ENCODE peak calls at places on chromosomes 3 and 15, in five cellular contexts. One of them, this sample, is unnamed.

GRCh38 chr15:91561371-91562100 is 292.0 kb upstream of the SLCO3A1 start:
- DNase-seq in adrenal gland: peak; percentile 19
- DNase-seq in ovary: no peak
- DNase-seq in cardiac muscle cell: no peak
- DNase-seq in Peyer's patch: no peak
- DNase-seq in this sample: no peak

GRCh38 chr3:59052803-59053411 is 3.1 kb upstream of the CFAP20DC start:
- DNase-seq in ovary: no peak
- DNase-seq in cardiac muscle cell: peak; percentile 12
- DNase-seq in Peyer's patch: no peak
- DNase-seq in adrenal gland: no peak
- DNase-seq in this sample: no peak

GRCh38 chr3:136120373-136121348 is 75.5 kb downstream of the MSL2 start:
- DNase-seq in Peyer's patch: no peak
- DNase-seq in ovary: no peak
- DNase-seq in adrenal gland: no peak
- DNase-seq in cardiac muscle cell: no peak
- DNase-seq in this sample: no peak

GRCh38 chr3:43953814-43954241 is 263.1 kb downstream of the ABHD5 start:
- DNase-seq in adrenal gland: peak; percentile 63
- DNase-seq in Peyer's patch: peak; percentile 71
- DNase-seq in ovary: no peak
- DNase-seq in cardiac muscle cell: no peak
- DNase-seq in this sample: no peak

GRCh38 chr3:43995078-43995928 is 246.4 kb upstream of the TOPAZ1 start:
- DNase-seq in Peyer's patch: peak; percentile 56
- DNase-seq in ovary: no peak
- DNase-seq in adrenal gland: no peak
- DNase-seq in cardiac muscle cell: peak; percentile 41
- DNase-seq in this sample: no peak

GRCh38 chr3:11642455-11643162 is 1.1 kb downstream of the VGLL4 start:
- DNase-seq in cardiac muscle cell: peak; percentile 55
- DNase-seq in Peyer's patch: peak; percentile 84
- DNase-seq in adrenal gland: peak; percentile 85
- DNase-seq in ovary: peak; percentile 85
- DNase-seq in this sample: peak; percentile 63

GRCh38 chr15:27617013-27617412 is 482.1 kb downstream of the OCA2 start:
- DNase-seq in ovary: no peak
- DNase-seq in Peyer's patch: no peak
- DNase-seq in adrenal gland: no peak
- DNase-seq in cardiac muscle cell: no peak
- DNase-seq in this sample: no peak

GRCh38 chr3:48989796-48990635 is at the start of gene P4HTM:
- DNase-seq in Peyer's patch: peak; percentile 92
- DNase-seq in cardiac muscle cell: peak; percentile 77
- DNase-seq in ovary: peak; percentile 95
- DNase-seq in adrenal gland: peak; percentile 90
- DNase-seq in this sample: peak; percentile 85

GRCh38 chr15:22939051-22939450 is 41.1 kb downstream of the CYFIP1 start:
- DNase-seq in adrenal gland: no peak
- DNase-seq in Peyer's patch: no peak
- DNase-seq in ovary: no peak
- DNase-seq in cardiac muscle cell: no peak
- DNase-seq in this sample: no peak

GRCh38 chr3:63625161-63625560 is 27.3 kb upstream of the SNTN start:
- DNase-seq in cardiac muscle cell: peak; percentile 59
- DNase-seq in Peyer's patch: no peak
- DNase-seq in ovary: no peak
- DNase-seq in adrenal gland: no peak
- DNase-seq in this sample: no peak

GRCh38 chr3:78496458-78496857 is 1271.3 kb downstream of the ROBO1 start:
- DNase-seq in ovary: no peak
- DNase-seq in cardiac muscle cell: no peak
- DNase-seq in Peyer's patch: no peak
- DNase-seq in adrenal gland: no peak
- DNase-seq in this sample: no peak

GRCh38 chr3:65444448-65444815 is 594.3 kb downstream of the MAGI1 start:
- DNase-seq in ovary: no peak
- DNase-seq in cardiac muscle cell: no peak
- DNase-seq in adrenal gland: no peak
- DNase-seq in Peyer's patch: no peak
- DNase-seq in this sample: no peak

GRCh38 chr15:34364041-34364440 is 3.0 kb downstream of the LPCAT4 start:
- DNase-seq in adrenal gland: no peak
- DNase-seq in ovary: no peak
- DNase-seq in Peyer's patch: no peak
- DNase-seq in cardiac muscle cell: no peak
- DNase-seq in this sample: no peak

GRCh38 chr15:33467816-33468163 is 157.0 kb downstream of the RYR3 start:
- DNase-seq in Peyer's patch: no peak
- DNase-seq in ovary: no peak
- DNase-seq in cardiac muscle cell: no peak
- DNase-seq in adrenal gland: no peak
- DNase-seq in this sample: no peak

GRCh38 chr3:166743463-166744134 is 636.5 kb downstream of the ZBBX start:
- DNase-seq in adrenal gland: no peak
- DNase-seq in Peyer's patch: no peak
- DNase-seq in ovary: no peak
- DNase-seq in cardiac muscle cell: peak; percentile 8
- DNase-seq in this sample: no peak

GRCh38 chr3:10164546-10165393 is at the start of gene IRAK2:
- DNase-seq in cardiac muscle cell: peak; percentile 78
- DNase-seq in adrenal gland: peak; percentile 72
- DNase-seq in Peyer's patch: peak; percentile 88
- DNase-seq in ovary: peak; percentile 82
- DNase-seq in this sample: peak; percentile 74

GRCh38 chr3:43872901-43873300 is 182.2 kb downstream of the ABHD5 start:
- DNase-seq in Peyer's patch: no peak
- DNase-seq in cardiac muscle cell: no peak
- DNase-seq in adrenal gland: no peak
- DNase-seq in ovary: no peak
- DNase-seq in this sample: no peak

GRCh38 chr3:27202959-27203358 is 166.2 kb downstream of the NEK10 start:
- DNase-seq in ovary: no peak
- DNase-seq in cardiac muscle cell: no peak
- DNase-seq in adrenal gland: no peak
- DNase-seq in Peyer's patch: no peak
- DNase-seq in this sample: no peak

GRCh38 chr15:100663066-100663465 is 60.7 kb downstream of the ASB7 start:
- DNase-seq in Peyer's patch: no peak
- DNase-seq in adrenal gland: no peak
- DNase-seq in ovary: no peak
- DNase-seq in cardiac muscle cell: no peak
- DNase-seq in this sample: no peak

GRCh38 chr15:59862191-59863155 is 141.6 kb upstream of the FOXB1 start:
- DNase-seq in ovary: no peak
- DNase-seq in cardiac muscle cell: no peak
- DNase-seq in Peyer's patch: no peak
- DNase-seq in adrenal gland: no peak
- DNase-seq in this sample: no peak

GRCh38 chr15:89361451-89362202 is 27.0 kb upstream of the POLG start:
- DNase-seq in adrenal gland: peak; percentile 69
- DNase-seq in cardiac muscle cell: peak; percentile 92
- DNase-seq in Peyer's patch: peak; percentile 58
- DNase-seq in ovary: peak; percentile 80
- DNase-seq in this sample: no peak

GRCh38 chr15:94239474-94239873 is 8.1 kb downstream of the MCTP2 start:
- DNase-seq in Peyer's patch: no peak
- DNase-seq in ovary: no peak
- DNase-seq in adrenal gland: no peak
- DNase-seq in cardiac muscle cell: no peak
- DNase-seq in this sample: no peak

GRCh38 chr3:180351601-180352000 is 250.4 kb upstream of the TTC14 start:
- DNase-seq in ovary: no peak
- DNase-seq in Peyer's patch: no peak
- DNase-seq in cardiac muscle cell: no peak
- DNase-seq in adrenal gland: no peak
- DNase-seq in this sample: no peak

GRCh38 chr3:183591881-183592521 is 36.5 kb upstream of the KLHL6 start:
- DNase-seq in cardiac muscle cell: no peak
- DNase-seq in Peyer's patch: no peak
- DNase-seq in adrenal gland: no peak
- DNase-seq in ovary: no peak
- DNase-seq in this sample: no peak

GRCh38 chr3:14113964-14114667 is 10.6 kb downstream of the CHCHD4 start:
- DNase-seq in cardiac muscle cell: no peak
- DNase-seq in Peyer's patch: peak; percentile 75
- DNase-seq in adrenal gland: no peak
- DNase-seq in ovary: no peak
- DNase-seq in this sample: no peak

GRCh38 chr15:27250223-27250622 is 279.2 kb downstream of the GABRG3 start:
- DNase-seq in adrenal gland: no peak
- DNase-seq in Peyer's patch: no peak
- DNase-seq in ovary: no peak
- DNase-seq in cardiac muscle cell: no peak
- DNase-seq in this sample: no peak

GRCh38 chr3:184738982-184739381 is 27.1 kb upstream of the MAGEF1 start:
- DNase-seq in cardiac muscle cell: no peak
- DNase-seq in ovary: no peak
- DNase-seq in adrenal gland: no peak
- DNase-seq in Peyer's patch: peak; percentile 21
- DNase-seq in this sample: no peak

GRCh38 chr15:26598704-26599103 is 174.2 kb downstream of the GABRB3 start:
- DNase-seq in adrenal gland: no peak
- DNase-seq in cardiac muscle cell: no peak
- DNase-seq in Peyer's patch: no peak
- DNase-seq in ovary: no peak
- DNase-seq in this sample: no peak

DNA sequence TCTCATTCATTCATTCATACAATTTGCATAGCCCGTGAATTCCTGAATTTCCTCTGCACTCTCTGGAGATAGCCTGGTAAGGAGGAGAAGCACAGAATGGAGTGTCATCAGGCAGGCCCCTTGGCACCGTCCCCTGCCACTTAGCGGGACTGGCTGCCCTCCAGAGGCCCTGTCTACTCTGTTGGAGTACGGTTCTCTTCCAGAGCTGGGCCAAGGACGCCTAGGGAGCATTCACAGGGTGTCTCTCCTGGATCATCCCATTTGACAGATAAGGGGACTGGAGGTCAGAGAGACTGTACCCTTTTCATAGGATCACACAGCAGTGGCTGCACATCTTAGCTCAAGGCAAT is 48.0 kb downstream of the PTH1R start:
- DNase-seq in Peyer's patch: no peak
- DNase-seq in cardiac muscle cell: no peak
- DNase-seq in ovary: no peak
- DNase-seq in adrenal gland: peak; percentile 90
- DNase-seq in this sample: peak; percentile 12
- H3K4me1 ChIP-seq in Peyer's patch: peaks cover 45% of the 10 kb centered on the region
- H3K4me1 ChIP-seq in cardiac muscle cell: peaks cover 19% of the 10 kb centered on the region
- H3K4me1 ChIP-seq in ovary: peaks cover 7% of the 10 kb centered on the region
- H3K4me1 ChIP-seq in adrenal gland: peaks cover 37% of the 10 kb centered on the region
- H3K4me1 ChIP-seq in this sample: peaks cover 38% of the 10 kb centered on the region

DNA sequence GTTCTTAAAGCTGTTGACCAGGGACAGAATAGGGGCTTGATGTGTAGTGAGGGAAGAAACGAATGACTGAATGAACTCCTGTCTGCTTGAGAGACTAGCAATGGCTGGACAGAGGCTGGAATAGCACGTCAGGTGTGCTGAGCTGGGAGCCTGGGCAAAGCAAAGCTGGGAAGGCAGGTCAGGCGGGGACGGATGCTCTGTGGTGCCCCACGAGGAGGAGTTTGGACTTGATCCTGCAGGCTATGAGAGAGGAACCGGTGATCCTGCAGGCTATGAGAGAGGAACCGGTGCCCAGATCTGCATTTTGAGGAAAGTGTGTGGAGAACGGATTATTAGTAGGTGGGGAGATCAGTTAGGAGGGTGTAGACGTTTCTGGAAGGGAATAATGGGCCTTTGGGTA is 31.3 kb upstream of the PSTPIP1 start:
- DNase-seq in adrenal gland: no peak
- DNase-seq in cardiac muscle cell: no peak
- DNase-seq in ovary: no peak
- DNase-seq in Peyer's patch: no peak
- DNase-seq in this sample: no peak
- TF ChIP-seq CTCF in adrenal gland: no peak
- TF ChIP-seq CTCF in cardiac muscle cell: no peak
- TF ChIP-seq CTCF in ovary: no peak
- TF ChIP-seq CTCF in Peyer's patch: no peak
- TF ChIP-seq CTCF in this sample: no peak

GRCh38 chr3:42019144-42019952 is 57.4 kb upstream of the ULK4 start:
- DNase-seq in cardiac muscle cell: no peak
- DNase-seq in adrenal gland: peak; percentile 68
- DNase-seq in ovary: no peak
- DNase-seq in Peyer's patch: no peak
- DNase-seq in this sample: no peak
- H3K4me1 ChIP-seq in cardiac muscle cell: no peaks in the 10 kb centered on the region
- H3K4me1 ChIP-seq in adrenal gland: peaks cover 37% of the 10 kb centered on the region
- H3K4me1 ChIP-seq in ovary: peaks cover 22% of the 10 kb centered on the region
- H3K4me1 ChIP-seq in Peyer's patch: peaks cover 6% of the 10 kb centered on the region
- H3K4me1 ChIP-seq in this sample: peaks cover 70% of the 10 kb centered on the region

DNA sequence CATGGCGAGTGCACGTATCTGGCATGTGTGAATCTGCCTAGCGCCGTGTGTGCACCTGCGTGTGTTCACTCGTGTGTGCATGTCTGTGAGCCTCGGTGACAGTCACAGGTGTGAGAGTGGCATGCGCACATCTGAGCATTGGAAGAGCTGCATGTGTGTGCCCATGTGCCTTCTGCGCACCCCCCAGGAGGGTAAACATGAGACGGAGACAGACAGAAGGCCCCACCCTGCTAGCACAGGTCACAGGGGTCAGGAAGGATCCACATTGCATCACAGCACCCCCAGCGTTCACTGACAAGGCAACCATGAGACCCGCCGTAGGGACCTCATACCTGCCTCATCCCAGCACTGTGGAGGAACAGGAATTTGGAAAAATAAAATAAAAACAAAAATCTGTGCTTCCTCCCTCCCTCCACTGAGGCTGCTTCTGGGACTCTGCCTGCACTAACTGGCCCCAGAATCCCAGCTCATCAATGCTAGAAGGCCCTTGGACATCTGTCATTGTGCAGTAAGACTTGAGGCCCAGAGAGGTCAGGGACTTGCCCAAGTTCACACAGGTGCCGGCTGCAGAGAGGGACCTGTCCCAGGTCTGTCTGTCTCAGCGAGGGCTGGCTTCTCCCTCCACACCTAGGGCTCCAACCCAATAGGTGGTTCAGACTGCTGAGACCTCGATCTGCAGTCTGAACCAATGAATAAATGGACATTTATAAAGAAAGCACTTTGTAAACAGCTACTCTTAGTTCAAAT is 37.4 kb downstream of the RPN1 start:
- DNase-seq in Peyer's patch: no peak
- DNase-seq in ovary: no peak
- DNase-seq in adrenal gland: no peak
- DNase-seq in cardiac muscle cell: no peak
- DNase-seq in this sample: no peak
- TF ChIP-seq CTCF in Peyer's patch: no peak
- TF ChIP-seq CTCF in ovary: no peak
- TF ChIP-seq CTCF in adrenal gland: no peak
- TF ChIP-seq CTCF in cardiac muscle cell: no peak
- TF ChIP-seq CTCF in this sample: no peak

GRCh38 chr3:46289551-46289950 is 47.3 kb downstream of the CCR3 start:
- DNase-seq in ovary: no peak
- DNase-seq in cardiac muscle cell: no peak
- DNase-seq in adrenal gland: no peak
- DNase-seq in Peyer's patch: no peak
- DNase-seq in this sample: no peak
- H3K4me1 ChIP-seq in ovary: no peaks in the 10 kb centered on the region
- H3K4me1 ChIP-seq in cardiac muscle cell: no peaks in the 10 kb centered on the region
- H3K4me1 ChIP-seq in adrenal gland: no peaks in the 10 kb centered on the region
- H3K4me1 ChIP-seq in Peyer's patch: peaks cover 9% of the 10 kb centered on the region
- H3K4me1 ChIP-seq in this sample: no peaks in the 10 kb centered on the region